ENCODE peak calls at places on chromosomes 7 and 10, in seven cellular contexts. N is neuronal stem cell, P is H1, T is H9, B is IMR-90, L is mesendoderm, M is trophoblast cell. K is an unnamed sample. For H3K27me3, the result is how much of the 10 kb centered on the place peaks cover.

GRCh38 chr10:78634389-78634815 is 434.4 kb upstream of the ZMIZ1 start:
- DNase-seq in N (no peak), P (no peak), T (peak), B (peak), L (peak), M (peak), K (peak)

GRCh38 chr10:13712799-13713581 is 126.2 kb downstream of the PRPF18 start:
- DNase-seq in N (no peak), P (no peak), T (no peak), B (peak), L (peak), M (peak), K (peak)

GRCh38 chr7:115229401-115230083 is 307.6 kb downstream of the MDFIC start:
- DNase-seq in N (no peak), P (no peak), T (no peak), B (no peak), L (no peak), M (no peak), K (no peak)

GRCh38 chr10:110860576-110861241 is 11.0 kb upstream of the PDCD4 start:
- DNase-seq in N (no peak), P (peak), T (no peak), B (no peak), L (no peak), M (peak), K (no peak)

GRCh38 chr10:124149681-124150080 is 56.3 kb upstream of the CHST15 start:
- DNase-seq in N (peak), P (no peak), T (no peak), B (no peak), L (no peak), M (no peak), K (no peak)

GRCh38 chr7:157278791-157279678 is 57.8 kb upstream of the DNAJB6 start:
- DNase-seq in N (no peak), P (no peak), T (peak), B (no peak), L (no peak), M (peak), K (no peak)

GRCh38 chr7:39709768-39710291 is 86.5 kb downstream of the RALA start:
- DNase-seq in N (no peak), P (no peak), T (no peak), B (peak), L (peak), M (peak), K (peak)

GRCh38 chr7:17651926-17652385 is 288.3 kb downstream of the SNX13 start:
- DNase-seq in N (no peak), P (no peak), T (no peak), B (peak), L (no peak), M (peak), K (peak)

GRCh38 chr10:52940921-52941320 is 168.3 kb upstream of the MBL2 start:
- DNase-seq in N (no peak), P (no peak), T (no peak), B (no peak), L (no peak), M (no peak), K (no peak)

GRCh38 chr7:146844405-146844804 is 727.8 kb downstream of the CNTNAP2 start:
- DNase-seq in N (no peak), P (no peak), T (no peak), B (no peak), L (no peak), M (no peak), K (no peak)

GRCh38 chr10:36534471-36535002 is 590.9 kb upstream of the ANKRD30A start:
- DNase-seq in N (no peak), P (no peak), T (no peak), B (peak), L (peak), M (peak), K (peak)

GRCh38 chr7:116809636-116810266 is 52.6 kb upstream of the CAPZA2 start:
- DNase-seq in N (peak), P (no peak), T (no peak), B (peak), L (peak), M (peak), K (peak)

GRCh38 chr7:5692112-5692844 is 89.2 kb downstream of the RNF216 start:
- DNase-seq in N (no peak), P (no peak), T (no peak), B (peak), L (no peak), M (peak), K (peak)

GRCh38 chr7:96416599-96416998 is 94.7 kb upstream of the SLC25A13 start:
- DNase-seq in N (no peak), P (no peak), T (no peak), B (no peak), L (no peak), M (no peak), K (no peak)

GRCh38 chr10:97849491-97850402 is at the start of gene GOLGA7B:
- DNase-seq in N (peak), P (peak), T (peak), B (peak), L (peak), M (peak), K (peak)

GRCh38 chr7:18212788-18213187 is 185.1 kb upstream of the PRPS1L1 start:
- DNase-seq in N (no peak), P (no peak), T (no peak), B (peak), L (no peak), M (no peak), K (peak)

GRCh38 chr10:58782876-58783859 is 270.5 kb downstream of the BICC1 start:
- DNase-seq in N (no peak), P (no peak), T (no peak), B (peak), L (no peak), M (no peak), K (no peak)

GRCh38 chr10:22851865-22852239 is 76.0 kb upstream of the ARMC3 start:
- DNase-seq in N (no peak), P (no peak), T (no peak), B (no peak), L (no peak), M (peak), K (no peak)

DNA sequence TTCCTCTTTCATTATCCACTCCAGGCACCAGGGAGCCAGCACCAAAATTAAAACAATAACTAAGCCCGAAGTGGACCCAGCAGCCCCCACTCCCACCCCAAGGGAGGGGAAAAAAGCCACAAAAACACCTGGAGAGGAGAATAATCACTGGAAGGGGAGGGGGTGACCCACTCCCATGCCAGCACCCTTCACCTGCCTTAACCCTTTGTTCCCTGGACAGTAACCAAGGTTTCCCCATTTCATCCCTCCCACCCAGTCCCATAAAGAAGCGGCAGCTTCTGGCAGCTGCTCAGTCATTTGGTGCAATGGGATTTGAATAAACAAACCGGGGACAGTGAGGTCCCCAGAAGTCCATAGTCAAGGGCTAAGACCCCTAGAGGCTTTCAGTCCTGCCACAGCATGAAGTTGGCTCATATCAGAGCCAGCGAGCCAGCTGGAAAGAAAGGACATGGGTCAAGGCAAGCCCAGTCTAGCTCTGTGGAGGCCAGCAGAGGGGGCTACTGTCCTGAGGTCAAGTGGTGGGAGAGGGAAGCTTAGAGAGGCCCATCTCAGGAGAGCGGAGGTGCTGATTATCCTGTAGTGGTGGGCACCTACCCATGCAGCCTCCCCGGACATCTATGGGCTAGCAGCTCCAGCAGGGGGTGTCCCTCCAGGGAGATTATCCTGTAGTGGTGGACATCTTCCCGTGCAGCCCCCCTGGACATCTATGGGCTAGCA is 58.8 kb upstream of the LBX1 start:
- DNase-seq in N (no peak), P (peak), T (peak), B (peak), L (peak), M (peak), K (peak)
- H3K27me3 ChIP-seq in N (half or more), P (half or more), T (under half), B (half or more), L (under half), M (half or more), K (half or more)

GRCh38 chr10:102140913-102141540 is 8.2 kb downstream of the PPRC1 start:
- DNase-seq in N (no peak), P (no peak), T (no peak), B (no peak), L (no peak), M (no peak), K (no peak)

GRCh38 chr10:102139281-102140110 is 6.7 kb downstream of the PPRC1 start:
- DNase-seq in N (no peak), P (no peak), T (no peak), B (no peak), L (no peak), M (no peak), K (no peak)

GRCh38 chr10:102141583-102142107 is 8.8 kb downstream of the PPRC1 start:
- DNase-seq in N (no peak), P (no peak), T (no peak), B (no peak), L (no peak), M (no peak), K (no peak)

GRCh38 chr10:102135956-102136526 is 3.2 kb downstream of the PPRC1 start:
- DNase-seq in N (no peak), P (no peak), T (no peak), B (no peak), L (no peak), M (no peak), K (no peak)

GRCh38 chr10:102140218-102140617 is 7.4 kb downstream of the PPRC1 start:
- DNase-seq in N (no peak), P (no peak), T (no peak), B (no peak), L (no peak), M (no peak), K (no peak)
- H3K18ac ChIP-seq in N (no peak), P (no peak), T (no peak), B (no peak), L (no peak), M (no peak), K (no peak)

GRCh38 chr10:100656479-100656878 is 88.9 kb upstream of the PAX2 start:
- DNase-seq in N (no peak), P (peak), T (peak), B (no peak), L (no peak), M (peak), K (no peak)
- H3K27me3 ChIP-seq in N (half or more), P (half or more), T (half or more), B (half or more), L (under half), M (half or more), K (half or more)

GRCh38 chr7:36570508-36571219 is 153.6 kb downstream of the AOAH start:
- DNase-seq in N (no peak), P (no peak), T (no peak), B (no peak), L (no peak), M (no peak), K (no peak)

GRCh38 chr7:36573066-36573465 is 151.2 kb downstream of the AOAH start:
- DNase-seq in N (no peak), P (no peak), T (no peak), B (no peak), L (no peak), M (no peak), K (no peak)

DNA sequence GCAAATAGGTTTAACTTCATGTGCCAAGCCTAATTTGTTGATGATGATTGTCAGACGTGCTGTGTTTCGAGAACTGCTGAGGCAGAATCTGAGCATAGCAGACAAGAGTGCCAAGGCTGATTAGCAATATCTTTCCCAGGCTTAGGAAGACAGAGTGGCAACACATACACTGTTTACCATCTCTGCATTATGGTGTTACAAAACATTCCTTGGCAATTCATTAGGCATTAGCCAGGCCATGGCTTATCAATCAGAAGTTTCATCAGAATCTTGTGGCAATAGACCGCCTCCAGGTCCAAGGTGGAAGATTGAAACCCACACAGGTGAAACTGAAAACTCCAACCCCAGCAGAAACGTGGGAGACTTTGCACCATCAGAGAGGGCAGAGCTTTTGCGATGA is 148.5 kb downstream of the AOAH start:
- DNase-seq in N (no peak), P (no peak), T (no peak), B (no peak), L (no peak), M (no peak), K (no peak)
- H3K18ac ChIP-seq in N (no peak), P (no peak), T (no peak), B (no peak), L (no peak), M (no peak), K (no peak)

K was measured in mesenchymal stem cell.